ENCODE peak calls at places on chromosome 20, in six cellular contexts. One of them, this sample, is unnamed.

GRCh38 chr20:49028684-49029083 is 17.4 kb upstream of the CSE1L start:
- DNase-seq in bronchial epithelial cell: peak
- DNase-seq in upper lobe of right lung: no peak
- DNase-seq in PC-9: no peak
- DNase-seq in ovary: no peak
- DNase-seq in cardiac muscle cell: peak
- DNase-seq in this sample: no peak

GRCh38 chr20:47237715-47238114 is 118.8 kb downstream of the ZMYND8 start:
- DNase-seq in upper lobe of right lung: no peak
- DNase-seq in PC-9: no peak
- DNase-seq in bronchial epithelial cell: no peak
- DNase-seq in cardiac muscle cell: no peak
- DNase-seq in ovary: no peak
- DNase-seq in this sample: no peak

GRCh38 chr20:38805958-38806854 is 709 bp downstream of the PPP1R16B start:
- DNase-seq in upper lobe of right lung: peak
- DNase-seq in ovary: no peak
- DNase-seq in PC-9: no peak
- DNase-seq in bronchial epithelial cell: no peak
- DNase-seq in cardiac muscle cell: peak
- DNase-seq in this sample: peak

GRCh38 chr20:7673841-7674240 is 266.4 kb downstream of the HAO1 start:
- DNase-seq in cardiac muscle cell: no peak
- DNase-seq in upper lobe of right lung: no peak
- DNase-seq in PC-9: no peak
- DNase-seq in bronchial epithelial cell: peak
- DNase-seq in ovary: no peak
- DNase-seq in this sample: no peak

GRCh38 chr20:33169176-33169794 is 1.3 kb downstream of the BPIFA2 start:
- DNase-seq in bronchial epithelial cell: no peak
- DNase-seq in ovary: no peak
- DNase-seq in PC-9: no peak
- DNase-seq in upper lobe of right lung: no peak
- DNase-seq in cardiac muscle cell: no peak
- DNase-seq in this sample: no peak

GRCh38 chr20:6558361-6558760 is 209.1 kb upstream of the BMP2 start:
- DNase-seq in upper lobe of right lung: no peak
- DNase-seq in ovary: no peak
- DNase-seq in bronchial epithelial cell: peak
- DNase-seq in cardiac muscle cell: no peak
- DNase-seq in PC-9: no peak
- DNase-seq in this sample: no peak

GRCh38 chr20:47773381-47773786 is 11.9 kb downstream of the SULF2 start:
- DNase-seq in ovary: no peak
- DNase-seq in bronchial epithelial cell: no peak
- DNase-seq in upper lobe of right lung: no peak
- DNase-seq in PC-9: peak
- DNase-seq in cardiac muscle cell: no peak
- DNase-seq in this sample: no peak

GRCh38 chr20:4369798-4370124 is 351.9 kb upstream of the PRND start:
- DNase-seq in ovary: no peak
- DNase-seq in cardiac muscle cell: no peak
- DNase-seq in bronchial epithelial cell: no peak
- DNase-seq in PC-9: no peak
- DNase-seq in upper lobe of right lung: no peak
- DNase-seq in this sample: peak

GRCh38 chr20:1805161-1805581 is 90.0 kb upstream of the SIRPA start:
- DNase-seq in cardiac muscle cell: no peak
- DNase-seq in PC-9: peak
- DNase-seq in ovary: no peak
- DNase-seq in upper lobe of right lung: no peak
- DNase-seq in bronchial epithelial cell: no peak
- DNase-seq in this sample: no peak

GRCh38 chr20:50283922-50284810 is 93.5 kb downstream of the CEBPB start:
- DNase-seq in cardiac muscle cell: no peak
- DNase-seq in ovary: no peak
- DNase-seq in PC-9: peak
- DNase-seq in bronchial epithelial cell: peak
- DNase-seq in upper lobe of right lung: peak
- DNase-seq in this sample: no peak

GRCh38 chr20:53809242-53809641 is 215.6 kb upstream of the ZNF217 start:
- DNase-seq in ovary: no peak
- DNase-seq in upper lobe of right lung: no peak
- DNase-seq in PC-9: no peak
- DNase-seq in cardiac muscle cell: no peak
- DNase-seq in bronchial epithelial cell: no peak
- DNase-seq in this sample: no peak

GRCh38 chr20:977021-977420 is 25.1 kb downstream of the RSPO4 start:
- DNase-seq in cardiac muscle cell: peak
- DNase-seq in ovary: no peak
- DNase-seq in bronchial epithelial cell: no peak
- DNase-seq in PC-9: no peak
- DNase-seq in upper lobe of right lung: no peak
- DNase-seq in this sample: no peak

GRCh38 chr20:380763-381580 is 412 bp downstream of the TRIB3 start:
- DNase-seq in ovary: peak
- DNase-seq in PC-9: peak
- DNase-seq in bronchial epithelial cell: peak
- DNase-seq in cardiac muscle cell: peak
- DNase-seq in upper lobe of right lung: peak
- DNase-seq in this sample: peak

GRCh38 chr20:48234951-48235350 is 449.7 kb upstream of the SULF2 start:
- DNase-seq in bronchial epithelial cell: no peak
- DNase-seq in cardiac muscle cell: no peak
- DNase-seq in PC-9: no peak
- DNase-seq in upper lobe of right lung: no peak
- DNase-seq in ovary: no peak
- DNase-seq in this sample: no peak

GRCh38 chr20:1894951-1895673 is at the start of gene SIRPA:
- DNase-seq in upper lobe of right lung: peak
- DNase-seq in bronchial epithelial cell: no peak
- DNase-seq in PC-9: peak
- DNase-seq in cardiac muscle cell: peak
- DNase-seq in ovary: peak
- DNase-seq in this sample: no peak

GRCh38 chr20:38779247-38780097 is 26.0 kb upstream of the PPP1R16B start:
- DNase-seq in upper lobe of right lung: no peak
- DNase-seq in PC-9: peak
- DNase-seq in cardiac muscle cell: peak
- DNase-seq in bronchial epithelial cell: peak
- DNase-seq in ovary: no peak
- DNase-seq in this sample: no peak

GRCh38 chr20:44187054-44187762 is at the start of gene JPH2:
- DNase-seq in ovary: peak
- DNase-seq in upper lobe of right lung: no peak
- DNase-seq in bronchial epithelial cell: peak
- DNase-seq in PC-9: peak
- DNase-seq in cardiac muscle cell: peak
- DNase-seq in this sample: no peak
- H3K4me3 ChIP-seq in ovary: peak
- H3K4me3 ChIP-seq in upper lobe of right lung: peak
- H3K4me3 ChIP-seq in bronchial epithelial cell: peak
- H3K4me3 ChIP-seq in PC-9: peak
- H3K4me3 ChIP-seq in cardiac muscle cell: peak
- H3K4me3 ChIP-seq in this sample: peak

GRCh38 chr20:37522258-37523011 is 1.4 kb downstream of the NNAT start:
- DNase-seq in ovary: no peak
- DNase-seq in upper lobe of right lung: peak
- DNase-seq in bronchial epithelial cell: peak
- DNase-seq in PC-9: no peak
- DNase-seq in cardiac muscle cell: peak
- DNase-seq in this sample: no peak

GRCh38 chr20:37521091-37521771 is at the start of gene NNAT:
- DNase-seq in cardiac muscle cell: no peak
- DNase-seq in PC-9: no peak
- DNase-seq in bronchial epithelial cell: no peak
- DNase-seq in ovary: no peak
- DNase-seq in upper lobe of right lung: no peak
- DNase-seq in this sample: no peak

GRCh38 chr20:37524221-37524700 is 3.2 kb downstream of the NNAT start:
- DNase-seq in PC-9: no peak
- DNase-seq in bronchial epithelial cell: peak
- DNase-seq in upper lobe of right lung: no peak
- DNase-seq in cardiac muscle cell: no peak
- DNase-seq in ovary: no peak
- DNase-seq in this sample: no peak

GRCh38 chr20:37524859-37525708 is 2.6 kb downstream of the BLCAP start:
- DNase-seq in bronchial epithelial cell: peak
- DNase-seq in PC-9: peak
- DNase-seq in ovary: no peak
- DNase-seq in upper lobe of right lung: no peak
- DNase-seq in cardiac muscle cell: no peak
- DNase-seq in this sample: no peak

DNA sequence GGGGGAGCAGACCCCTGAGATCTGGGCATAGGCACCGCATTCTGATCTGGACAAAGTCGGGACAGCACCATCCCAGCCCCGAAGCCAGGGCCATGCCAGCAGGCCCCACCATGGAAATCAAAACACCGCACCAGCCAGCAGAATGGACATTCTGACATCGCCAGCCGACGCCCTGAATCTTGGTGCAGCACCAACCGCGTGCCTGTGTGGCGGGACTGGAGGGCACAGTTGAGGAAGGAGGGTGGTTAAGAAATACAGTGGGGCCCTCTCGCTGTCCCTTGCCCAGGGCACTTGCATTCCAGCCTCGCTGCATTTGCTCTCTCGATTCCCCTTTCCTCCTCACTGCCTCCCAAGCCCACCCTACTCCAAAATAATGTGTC is 2.0 kb downstream of the NNAT start:
- DNase-seq in upper lobe of right lung: no peak
- DNase-seq in bronchial epithelial cell: no peak
- DNase-seq in PC-9: no peak
- DNase-seq in cardiac muscle cell: no peak
- DNase-seq in ovary: no peak
- DNase-seq in this sample: no peak
- H3K4me3 ChIP-seq in upper lobe of right lung: no peak
- H3K4me3 ChIP-seq in bronchial epithelial cell: no peak
- H3K4me3 ChIP-seq in PC-9: no peak
- H3K4me3 ChIP-seq in cardiac muscle cell: no peak
- H3K4me3 ChIP-seq in ovary: no peak
- H3K4me3 ChIP-seq in this sample: no peak

GRCh38 chr20:51631011-51631950 is 88.8 kb upstream of the NFATC2 start:
- DNase-seq in upper lobe of right lung: no peak
- DNase-seq in PC-9: peak
- DNase-seq in cardiac muscle cell: no peak
- DNase-seq in bronchial epithelial cell: peak
- DNase-seq in ovary: peak
- DNase-seq in this sample: no peak
- H3K4me3 ChIP-seq in upper lobe of right lung: no peak
- H3K4me3 ChIP-seq in PC-9: peak
- H3K4me3 ChIP-seq in cardiac muscle cell: no peak
- H3K4me3 ChIP-seq in bronchial epithelial cell: no peak
- H3K4me3 ChIP-seq in ovary: peak
- H3K4me3 ChIP-seq in this sample: no peak

DNA sequence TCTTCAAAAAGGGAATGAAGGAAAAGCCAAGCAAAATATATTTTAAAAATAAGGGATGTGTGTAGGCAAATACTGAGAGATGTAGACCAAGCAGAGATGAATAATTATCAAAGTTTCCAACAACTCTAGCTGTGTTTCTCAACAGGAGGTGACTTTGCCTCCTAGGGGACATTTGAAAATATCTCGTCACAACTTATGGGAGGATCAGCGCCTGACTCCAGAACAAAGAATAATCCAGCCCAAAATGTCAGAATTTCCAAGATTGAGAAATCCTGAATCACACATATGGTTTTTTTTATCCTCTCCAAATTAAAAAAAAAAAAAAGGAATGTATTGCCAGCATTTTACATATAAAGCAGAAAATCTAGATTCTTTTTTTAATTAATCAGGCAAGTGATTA is 241.2 kb upstream of the ZFP64 start:
- DNase-seq in PC-9: no peak
- DNase-seq in upper lobe of right lung: no peak
- DNase-seq in ovary: no peak
- DNase-seq in cardiac muscle cell: no peak
- DNase-seq in bronchial epithelial cell: no peak
- DNase-seq in this sample: no peak
- H3K4me3 ChIP-seq in PC-9: no peak
- H3K4me3 ChIP-seq in upper lobe of right lung: no peak
- H3K4me3 ChIP-seq in ovary: no peak
- H3K4me3 ChIP-seq in cardiac muscle cell: no peak
- H3K4me3 ChIP-seq in bronchial epithelial cell: no peak
- H3K4me3 ChIP-seq in this sample: no peak

GRCh38 chr20:56411759-56412472 is at the start of gene CASS4:
- DNase-seq in cardiac muscle cell: no peak
- DNase-seq in bronchial epithelial cell: no peak
- DNase-seq in ovary: peak
- DNase-seq in upper lobe of right lung: no peak
- DNase-seq in PC-9: no peak
- DNase-seq in this sample: peak
- H3K4me3 ChIP-seq in cardiac muscle cell: no peak
- H3K4me3 ChIP-seq in bronchial epithelial cell: no peak
- H3K4me3 ChIP-seq in ovary: no peak
- H3K4me3 ChIP-seq in upper lobe of right lung: peak
- H3K4me3 ChIP-seq in PC-9: no peak
- H3K4me3 ChIP-seq in this sample: peak

GRCh38 chr20:63652192-63652980 is 838 bp downstream of the STMN3 start:
- DNase-seq in bronchial epithelial cell: no peak
- DNase-seq in cardiac muscle cell: peak
- DNase-seq in ovary: peak
- DNase-seq in PC-9: no peak
- DNase-seq in upper lobe of right lung: no peak
- DNase-seq in this sample: no peak

GRCh38 chr20:63653974-63654680 is 903 bp upstream of the STMN3 start:
- DNase-seq in cardiac muscle cell: no peak
- DNase-seq in bronchial epithelial cell: no peak
- DNase-seq in ovary: no peak
- DNase-seq in PC-9: no peak
- DNase-seq in upper lobe of right lung: no peak
- DNase-seq in this sample: no peak

GRCh38 chr20:63655249-63655648 is 2.0 kb upstream of the STMN3 start:
- DNase-seq in PC-9: no peak
- DNase-seq in ovary: no peak
- DNase-seq in bronchial epithelial cell: no peak
- DNase-seq in upper lobe of right lung: no peak
- DNase-seq in cardiac muscle cell: no peak
- DNase-seq in this sample: no peak

GRCh38 chr20:63651942-63652191 is 1.4 kb downstream of the STMN3 start:
- DNase-seq in PC-9: peak
- DNase-seq in cardiac muscle cell: no peak
- DNase-seq in ovary: peak
- DNase-seq in bronchial epithelial cell: no peak
- DNase-seq in upper lobe of right lung: no peak
- DNase-seq in this sample: no peak

GRCh38 chr20:63653041-63653973 is at the start of gene STMN3:
- DNase-seq in upper lobe of right lung: peak
- DNase-seq in PC-9: peak
- DNase-seq in cardiac muscle cell: peak
- DNase-seq in ovary: peak
- DNase-seq in bronchial epithelial cell: peak
- DNase-seq in this sample: peak
- H3K4me3 ChIP-seq in upper lobe of right lung: peak
- H3K4me3 ChIP-seq in PC-9: peak
- H3K4me3 ChIP-seq in cardiac muscle cell: peak
- H3K4me3 ChIP-seq in ovary: peak
- H3K4me3 ChIP-seq in bronchial epithelial cell: peak
- H3K4me3 ChIP-seq in this sample: peak

This sample was measured in CD8-positive, alpha-beta T cell.